ENCODE peak calls at places on chromosomes 4 and X, in four cellular contexts. V is BJ, D is AG04449, Q is endodermal cell. U is an unnamed sample.

GRCh38 chr4:16384496-16384895 is 158.2 kb upstream of the TAPT1 start:
- DNase-seq in Q (no peak), D (no peak), V (no peak), U (no peak)

GRCh38 chr4:151356510-151356909 is 31.1 kb upstream of the SH3D19 start:
- DNase-seq in Q (no peak), D (no peak), V (no peak), U (peak)

GRCh38 chr4:2337896-2338295 is 76.0 kb upstream of the MXD4 start:
- DNase-seq in V (no peak), D (no peak), Q (no peak), U (no peak)

GRCh38 chrX:23012162-23012561 is 12.4 kb downstream of the DDX53 start:
- DNase-seq in V (no peak), Q (no peak), D (no peak), U (no peak)

GRCh38 chr4:81136161-81136910 is 78.7 kb downstream of the PRKG2 start:
- DNase-seq in D (peak), V (peak), Q (no peak), U (no peak)

GRCh38 chr4:54657556-54658313 is at the start of gene KIT:
- DNase-seq in V (no peak), D (no peak), Q (peak), U (no peak)

GRCh38 chr4:13678186-13678924 is 50.8 kb upstream of the BOD1L1 start:
- DNase-seq in Q (no peak), D (no peak), V (no peak), U (no peak)

GRCh38 chr4:8370835-8371234 is 69.7 kb downstream of the ACOX3 start:
- DNase-seq in V (no peak), Q (no peak), D (no peak), U (no peak)

GRCh38 chr4:8703401-8703696 is 110.8 kb downstream of the CPZ start:
- DNase-seq in D (no peak), V (no peak), Q (peak), U (no peak)

DNA sequence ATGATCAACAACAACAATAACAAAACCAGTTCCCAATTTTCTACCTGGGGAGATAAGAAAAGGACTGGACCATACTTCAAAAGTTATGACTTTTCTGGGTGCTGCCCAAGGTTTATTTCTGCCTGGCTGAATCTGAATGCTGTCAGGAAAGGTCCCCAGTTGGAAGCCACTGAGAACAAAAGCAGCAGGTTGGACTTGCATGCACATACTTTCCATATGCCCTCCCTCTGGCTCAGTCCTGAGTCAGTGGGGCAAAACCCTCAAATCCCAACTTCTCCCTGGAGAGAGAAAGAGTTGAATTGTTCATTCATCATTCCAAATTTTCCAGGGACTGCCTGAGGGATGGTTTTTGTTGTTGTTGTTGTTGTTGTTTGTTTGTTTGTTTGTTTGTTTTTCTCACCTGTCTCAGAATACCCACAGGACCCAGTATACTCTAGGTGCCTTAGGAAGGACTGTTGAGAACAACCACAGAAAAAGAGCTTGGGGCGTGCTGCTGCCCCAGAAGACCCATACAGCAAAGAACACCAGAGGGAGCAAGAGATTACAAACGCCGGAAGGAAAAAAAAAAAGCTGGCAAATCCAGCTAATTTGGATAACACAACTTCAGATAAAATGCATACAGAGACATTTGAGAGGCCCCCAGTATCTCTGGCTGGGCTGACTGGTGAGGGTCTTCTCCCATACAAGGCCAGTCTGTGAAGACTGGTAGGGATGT is 138.9 kb upstream of the INPP4B start:
- DNase-seq in D (no peak), V (no peak), Q (peak), U (peak)
- TF ChIP-seq CTCF in D (no peak), V (peak), Q (peak), U (peak)

DNA sequence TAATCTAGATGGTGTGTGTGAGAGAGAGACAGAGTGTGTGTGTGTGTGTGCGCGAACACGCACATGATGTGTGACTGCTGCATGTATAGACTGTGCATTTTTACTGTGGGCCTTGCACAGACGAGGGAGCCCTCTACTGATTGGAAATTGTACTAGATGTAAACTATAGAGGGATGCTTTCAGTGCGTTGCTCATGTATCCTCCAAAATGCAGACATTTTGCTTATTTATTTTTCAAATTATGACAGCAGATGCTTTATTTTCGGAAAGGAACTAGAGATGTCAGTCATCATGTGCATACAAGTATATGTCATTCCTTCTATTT is 168.4 kb upstream of the GK2 start:
- DNase-seq in V (no peak), Q (no peak), D (no peak), U (peak)
- TF ChIP-seq CTCF in V (peak), Q (peak), D (peak), U (peak)

GRCh38 chrX:19193584-19193983 is 71.3 kb upstream of the ADGRG2 start:
- DNase-seq in V (no peak), D (no peak), Q (no peak), U (no peak)

GRCh38 chrX:19198448-19198847 is 76.2 kb upstream of the ADGRG2 start:
- DNase-seq in D (no peak), Q (no peak), V (no peak), U (no peak)

GRCh38 chrX:19190902-19191301 is 68.6 kb upstream of the ADGRG2 start:
- DNase-seq in V (no peak), D (no peak), Q (no peak), U (no peak)

GRCh38 chrX:19194285-19195242 is 72.3 kb upstream of the ADGRG2 start:
- DNase-seq in Q (no peak), D (no peak), V (no peak), U (no peak)

GRCh38 chrX:19195243-19195610 is 73.0 kb upstream of the ADGRG2 start:
- DNase-seq in Q (no peak), D (no peak), V (no peak), U (no peak)
- TF ChIP-seq CTCF in Q (no peak), D (no peak), V (no peak), U (no peak)

GRCh38 chr4:121697626-121698025 is 846 bp upstream of the ANXA5 start:
- DNase-seq in D (no peak), Q (no peak), V (no peak), U (peak)

GRCh38 chr4:121698119-121698732 is 1.4 kb upstream of the ANXA5 start:
- DNase-seq in D (no peak), V (no peak), Q (no peak), U (no peak)

GRCh38 chr4:121693450-121693849 is 3.3 kb downstream of the ANXA5 start:
- DNase-seq in D (no peak), V (no peak), Q (no peak), U (no peak)

GRCh38 chr4:121696641-121697461 is at the start of gene ANXA5:
- DNase-seq in V (no peak), D (peak), Q (peak), U (peak)

GRCh38 chr4:121696140-121696640 is 590 bp downstream of the ANXA5 start:
- DNase-seq in Q (no peak), V (no peak), D (no peak), U (peak)
- TF ChIP-seq CTCF in Q (peak), V (peak), D (peak), U (no peak)

U was measured in bronchial epithelial cell.